ENCODE peak calls at places on chromosomes 13 and 19, in five cellular contexts. Q is RWPE1; I is neural progenitor cell; U is CD8-positive, alpha-beta T cell; F is B cell. J is an unnamed sample.

GRCh38 chr19:33830264-33830663 is 33.6 kb downstream of the KCTD15 start:
- DNase-seq in Q (no peak), F (no peak), I (no peak), U (no peak), J (peak; percentile 14)

GRCh38 chr19:18278521-18279265 is 2.7 kb downstream of the JUND start:
- DNase-seq in F (peak; percentile 74), I (no peak), Q (no peak), U (peak; percentile 63), J (peak; percentile 26)

GRCh38 chr13:40155176-40155575 is 499.7 kb downstream of the COG6 start:
- DNase-seq in Q (no peak), U (no peak), F (no peak), I (peak; percentile 68), J (no peak)

GRCh38 chr13:62129000-62129551 is 713.4 kb upstream of the PCDH20 start:
- DNase-seq in Q (no peak), I (no peak), U (no peak), F (no peak), J (no peak)

GRCh38 chr13:20388184-20388583 is 137.5 kb downstream of the CRYL1 start:
- DNase-seq in Q (no peak), I (no peak), U (no peak), F (no peak), J (no peak)

GRCh38 chr13:27280841-27281240 is 10.2 kb downstream of the RASL11A start:
- DNase-seq in U (no peak), I (no peak), Q (no peak), F (no peak), J (no peak)

GRCh38 chr19:18203408-18203862 is 407 bp downstream of the RAB3A start:
- DNase-seq in I (no peak), F (no peak), U (no peak), Q (peak; percentile 28), J (peak; percentile 60)

GRCh38 chr13:35618565-35619083 is 142.1 kb upstream of the MAB21L1 start:
- DNase-seq in U (no peak), F (no peak), Q (no peak), I (no peak), J (no peak)

GRCh38 chr13:73025212-73026012 is 33.4 kb upstream of the KLF5 start:
- DNase-seq in I (no peak), Q (peak; percentile 13), U (no peak), F (no peak), J (no peak)

GRCh38 chr19:34507414-34508067 is 26.0 kb downstream of the WTIP start:
- DNase-seq in U (no peak), I (no peak), Q (no peak), F (no peak), J (no peak)

GRCh38 chr13:35475131-35475959 is 1.1 kb downstream of the MAB21L1 start:
- DNase-seq in I (peak; percentile 66), Q (no peak), F (peak; percentile 17), U (no peak), J (peak; percentile 44)

GRCh38 chr13:33745370-33746324 is 72.3 kb upstream of the RFC3 start:
- DNase-seq in I (no peak), U (no peak), F (peak; percentile 23), Q (no peak), J (peak; percentile 78)

GRCh38 chr19:18999896-19000620 is 33.3 kb downstream of the SUGP2 start:
- DNase-seq in F (no peak), U (no peak), I (peak; percentile 33), Q (no peak), J (no peak)

GRCh38 chr19:5058456-5059190 is 89.7 kb downstream of the KDM4B start:
- DNase-seq in U (no peak), I (no peak), F (no peak), Q (no peak), J (no peak)

GRCh38 chr19:39246951-39247669 is 1.5 kb downstream of the IFNL4 start:
- DNase-seq in F (peak; percentile 23), I (peak; percentile 59), Q (no peak), U (peak; percentile 57), J (no peak)

GRCh38 chr13:45511310-45512147 is 46.8 kb downstream of the COG3 start:
- DNase-seq in I (peak; percentile 80), F (peak; percentile 66), U (no peak), Q (peak; percentile 58), J (peak; percentile 73)

GRCh38 chr13:98576963-98577822 is at the start of gene STK24:
- DNase-seq in U (peak; percentile 76), Q (peak; percentile 75), F (peak; percentile 83), I (peak; percentile 92), J (peak; percentile 83)

GRCh38 chr19:1166872-1167573 is 7.0 kb downstream of the SBNO2 start:
- DNase-seq in I (no peak), F (no peak), Q (no peak), U (no peak), J (no peak)

GRCh38 chr13:49443327-49443688 is 556 bp downstream of the CAB39L start:
- DNase-seq in Q (no peak), U (no peak), F (no peak), I (peak; percentile 48), J (peak; percentile 65)

GRCh38 chr13:35496761-35497386 is 20.4 kb upstream of the MAB21L1 start:
- DNase-seq in F (no peak), I (no peak), Q (no peak), U (no peak), J (no peak)

GRCh38 chr13:109669234-109669612 is 117.2 kb downstream of the IRS2 start:
- DNase-seq in Q (no peak), F (no peak), I (peak; percentile 34), U (no peak), J (no peak)

GRCh38 chr13:38713046-38713445 is 26.2 kb downstream of the FREM2 start:
- DNase-seq in U (no peak), F (no peak), Q (no peak), I (no peak), J (no peak)

GRCh38 chr13:49637989-49638388 is 9.7 kb downstream of the ARL11 start:
- DNase-seq in I (no peak), Q (no peak), U (no peak), F (no peak), J (no peak)

GRCh38 chr19:47107201-47107952 is 6.2 kb downstream of the ZC3H4 start:
- DNase-seq in Q (no peak), F (no peak), I (no peak), U (peak; percentile 68), J (no peak)

GRCh38 chr13:77696863-77697207 is 652 bp upstream of the SLAIN1 start:
- DNase-seq in F (no peak), U (no peak), I (no peak), Q (no peak), J (no peak)

GRCh38 chr19:29528946-29529645 is 3.3 kb downstream of the VSTM2B start:
- DNase-seq in U (no peak), Q (no peak), I (peak; percentile 48), F (no peak), J (no peak)

GRCh38 chr19:19064811-19065745 is 1.3 kb downstream of the SLC25A42 start:
- DNase-seq in I (no peak), U (peak; percentile 55), F (peak; percentile 38), Q (peak; percentile 14), J (peak; percentile 51)

GRCh38 chr13:32045963-32046785 is 14.6 kb downstream of the FRY start:
- DNase-seq in F (peak; percentile 15), U (no peak), Q (no peak), I (no peak), J (peak; percentile 21)

GRCh38 chr19:47658431-47659383 is 49.8 kb downstream of the BICRA start:
- DNase-seq in U (no peak), F (no peak), Q (no peak), I (no peak), J (no peak)

GRCh38 chr19:47350599-47350998 is 1.5 kb downstream of the DHX34 start:
- DNase-seq in I (no peak), U (no peak), F (no peak), Q (no peak), J (no peak)

GRCh38 chr19:8681345-8682021 is 17.1 kb downstream of the ACTL9 start:
- DNase-seq in Q (no peak), U (no peak), F (no peak), I (no peak), J (no peak)

GRCh38 chr19:49335071-49335783 is at the start of gene CD37:
- DNase-seq in U (peak; percentile 80), F (peak; percentile 79), Q (no peak), I (no peak), J (peak; percentile 80)

GRCh38 chr13:114025432-114026127 is 51.7 kb upstream of the C13orf46 start:
- DNase-seq in F (no peak), Q (no peak), I (peak; percentile 38), U (no peak), J (no peak)

GRCh38 chr19:42461700-42462324 is 19.1 kb upstream of the CXCL17 start:
- DNase-seq in Q (no peak), I (no peak), F (no peak), U (no peak), J (no peak)

GRCh38 chr19:38310986-38311385 is 4.8 kb downstream of the YIF1B start:
- DNase-seq in U (no peak), Q (no peak), I (no peak), F (no peak), J (no peak)

GRCh38 chr13:79212064-79212619 is 193.9 kb downstream of the RBM26 start:
- DNase-seq in Q (no peak), I (no peak), F (no peak), U (no peak), J (no peak)
- TF ChIP-seq CTCF in Q (no peak), I (no peak), F (no peak), U (no peak), J (no peak)

DNA sequence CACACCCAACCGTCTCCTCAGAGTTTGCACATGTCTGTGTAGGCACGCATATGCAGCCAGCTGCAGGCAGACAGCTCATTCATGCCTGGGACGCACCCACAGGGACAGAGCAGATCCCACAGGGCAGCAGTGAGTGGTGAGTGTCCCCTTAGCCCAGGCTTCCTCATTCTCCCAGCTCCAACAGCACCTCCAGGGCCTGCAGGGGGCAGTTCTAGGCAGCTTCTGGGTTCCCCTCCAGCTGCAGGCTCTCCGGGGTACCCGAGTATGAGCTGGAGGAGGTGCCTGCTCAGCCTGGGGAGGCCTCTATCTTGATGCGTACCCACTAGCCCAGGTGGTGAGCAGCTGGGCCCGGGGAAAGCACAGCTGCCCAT is 1.3 kb upstream of the SHANK1 start:
- DNase-seq in Q (no peak), U (no peak), F (no peak), I (peak; percentile 38), J (no peak)
- TF ChIP-seq CTCF in Q (no peak), U (no peak), F (no peak), I (no peak), J (no peak)

DNA sequence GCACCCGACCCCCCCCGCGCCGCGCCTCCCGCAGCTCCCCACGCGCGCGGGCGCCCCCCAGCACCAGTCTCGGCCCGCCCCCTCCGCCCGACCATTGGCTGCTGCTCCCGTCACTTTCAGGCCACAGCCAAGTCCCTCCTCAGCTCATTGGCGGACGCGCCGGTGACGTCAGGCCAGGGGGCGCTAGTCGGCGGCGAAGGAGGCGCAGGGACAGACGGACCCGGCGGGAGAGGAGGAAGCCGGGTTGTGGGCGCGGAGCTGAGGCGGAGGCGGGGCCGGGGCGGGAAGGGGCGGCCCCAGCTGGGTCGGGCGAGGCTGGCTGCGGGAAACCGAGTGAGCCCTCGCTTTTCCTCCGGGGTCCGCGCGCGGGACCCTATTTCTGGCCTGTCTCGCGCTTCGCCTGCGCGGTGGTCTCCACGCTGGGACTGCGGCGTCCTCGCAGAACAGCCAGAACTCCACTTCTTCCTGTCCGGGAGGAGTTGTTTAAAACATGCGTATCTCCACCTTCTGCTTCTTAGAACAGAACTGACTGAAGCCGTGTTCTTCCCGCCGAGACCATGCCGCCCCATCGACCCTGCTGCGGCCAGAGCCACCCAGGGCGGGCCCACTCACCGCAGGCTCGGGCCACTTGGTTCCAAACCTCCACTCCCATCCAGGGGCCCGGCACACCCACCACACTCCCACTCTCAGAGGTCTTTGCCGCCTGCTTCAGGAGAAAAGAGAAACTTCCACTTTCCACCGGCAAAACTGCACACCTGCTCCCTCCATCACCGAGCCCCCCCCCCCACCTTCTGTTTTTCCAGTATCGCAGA is 459 bp upstream of the TMTC4 start:
- DNase-seq in Q (peak; percentile 99), U (peak; percentile 100), F (peak; percentile 99), I (peak; percentile 98), J (peak; percentile 99)
- TF ChIP-seq CTCF in Q (no peak), U (no peak), F (peak; percentile 25), I (peak; percentile 52), J (peak; percentile 42)

GRCh38 chr19:44782729-44783128 is 5.0 kb downstream of the CBLC start:
- DNase-seq in U (no peak), F (no peak), Q (no peak), I (no peak), J (no peak)
- TF ChIP-seq CTCF in U (no peak), F (no peak), Q (no peak), I (no peak), J (no peak)